ENCODE peak calls at places on chromosomes 1 and 21, in six cellular contexts. J, W, S, V, I and C are unnamed samples.

GRCh38 chr21:45496151-45496967 is 45.9 kb downstream of the SLC19A1 start:
- DNase-seq in J (no peak), W (no peak), S (no peak), V (no peak), I (no peak), C (no peak)

GRCh38 chr1:67747667-67748066 is 62.7 kb downstream of the GADD45A start:
- DNase-seq in J (no peak), W (no peak), S (peak; percentile 45), V (peak; percentile 73), I (no peak), C (no peak)

GRCh38 chr1:82778612-82779011 is 977.9 kb downstream of the ADGRL2 start:
- DNase-seq in J (peak; percentile 43), W (peak; percentile 1), S (peak; percentile 1), V (no peak), I (no peak), C (no peak)

GRCh38 chr1:58249371-58249728 is 297.2 kb downstream of the OMA1 start:
- DNase-seq in J (no peak), W (no peak), S (no peak), V (no peak), I (no peak), C (no peak)

GRCh38 chr1:172255223-172255560 is 165.3 kb upstream of the C1orf105 start:
- DNase-seq in J (no peak), W (no peak), S (no peak), V (no peak), I (no peak), C (no peak)

GRCh38 chr1:155178441-155179106 is 4.9 kb downstream of the TRIM46 start:
- DNase-seq in J (no peak), W (no peak), S (no peak), V (no peak), I (no peak), C (peak; percentile 5)

GRCh38 chr1:211145944-211146343 is 12.0 kb upstream of the KCNH1 start:
- DNase-seq in J (peak; percentile 78), W (peak; percentile 85), S (no peak), V (no peak), I (no peak), C (no peak)

GRCh38 chr1:168518201-168518689 is 25.6 kb downstream of the XCL2 start:
- DNase-seq in J (no peak), W (no peak), S (no peak), V (no peak), I (no peak), C (no peak)

GRCh38 chr1:151975311-151976014 is 18.2 kb downstream of the S100A10 start:
- DNase-seq in J (no peak), W (no peak), S (no peak), V (no peak), I (no peak), C (no peak)

GRCh38 chr1:188817814-188818213 is 1659.8 kb downstream of the BRINP3 start:
- DNase-seq in J (no peak), W (no peak), S (no peak), V (no peak), I (no peak), C (no peak)

GRCh38 chr1:96843196-96843595 is 121.6 kb downstream of the PTBP2 start:
- DNase-seq in J (no peak), W (no peak), S (peak; percentile 22), V (peak; percentile 54), I (no peak), C (no peak)

GRCh38 chr1:23427550-23427949 is 3.0 kb upstream of the TCEA3 start:
- DNase-seq in J (no peak), W (no peak), S (no peak), V (no peak), I (no peak), C (no peak)

GRCh38 chr1:53125623-53126360 is 16.6 kb downstream of the SLC1A7 start:
- DNase-seq in J (no peak), W (no peak), S (no peak), V (peak; percentile 72), I (no peak), C (no peak)

GRCh38 chr1:61323681-61324328 is 241.4 kb downstream of the NFIA start:
- DNase-seq in J (peak; percentile 86), W (no peak), S (no peak), V (no peak), I (no peak), C (no peak)

GRCh38 chr1:28190337-28190979 is 14.0 kb upstream of the PTAFR start:
- DNase-seq in J (peak; percentile 42), W (no peak), S (no peak), V (no peak), I (no peak), C (no peak)

GRCh38 chr1:64676386-64676785 is 68.5 kb upstream of the RAVER2 start:
- DNase-seq in J (no peak), W (no peak), S (no peak), V (no peak), I (no peak), C (no peak)

GRCh38 chr1:999797-1000356 is at the start of gene HES4:
- DNase-seq in J (peak; percentile 93), W (peak; percentile 90), S (peak; percentile 88), V (peak; percentile 82), I (no peak), C (peak; percentile 60)

GRCh38 chr1:84253891-84254290 is 47.6 kb upstream of the SAMD13 start:
- DNase-seq in J (peak; percentile 90), W (peak; percentile 43), S (peak; percentile 94), V (peak; percentile 82), I (peak; percentile 99), C (no peak)

GRCh38 chr1:6248798-6249731 is 5.1 kb downstream of the HES3 start:
- DNase-seq in J (no peak), W (peak; percentile 51), S (no peak), V (no peak), I (no peak), C (no peak)

GRCh38 chr1:6795661-6796060 is 10.4 kb downstream of the CAMTA1 start:
- DNase-seq in J (no peak), W (no peak), S (peak; percentile 78), V (peak; percentile 98), I (no peak), C (no peak)

GRCh38 chr1:22665752-22666151 is 12.7 kb downstream of the C1QB start:
- DNase-seq in J (peak; percentile 50), W (peak; percentile 72), S (peak; percentile 20), V (peak; percentile 20), I (no peak), C (no peak)

GRCh38 chr1:43524804-43525203 is 5.9 kb upstream of the PTPRF start:
- DNase-seq in J (no peak), W (peak; percentile 79), S (no peak), V (no peak), I (no peak), C (no peak)

GRCh38 chr1:64801851-64802523 is 57.1 kb downstream of the RAVER2 start:
- DNase-seq in J (no peak), W (no peak), S (no peak), V (no peak), I (no peak), C (no peak)

GRCh38 chr1:245301162-245301580 is 146.4 kb downstream of the KIF26B start:
- DNase-seq in J (no peak), W (no peak), S (no peak), V (peak; percentile 92), I (no peak), C (no peak)

GRCh38 chr1:27349784-27350672 is 8.2 kb downstream of the SYTL1 start:
- DNase-seq in J (peak; percentile 54), W (peak; percentile 68), S (peak; percentile 59), V (peak; percentile 57), I (no peak), C (no peak)

GRCh38 chr1:109530457-109531204 is 9.0 kb upstream of the GPR61 start:
- DNase-seq in J (no peak), W (no peak), S (no peak), V (no peak), I (no peak), C (no peak)

GRCh38 chr1:221439008-221439733 is 302.7 kb downstream of the DUSP10 start:
- DNase-seq in J (peak; percentile 97), W (no peak), S (peak; percentile 78), V (peak; percentile 59), I (peak; percentile 82), C (no peak)

GRCh38 chr1:201499795-201500669 is 6.9 kb downstream of the CSRP1 start:
- DNase-seq in J (no peak), W (no peak), S (no peak), V (peak; percentile 24), I (no peak), C (no peak)

GRCh38 chr1:54312874-54313316 is 93.3 kb downstream of the SSBP3 start:
- DNase-seq in J (peak; percentile 34), W (no peak), S (peak; percentile 72), V (peak; percentile 83), I (no peak), C (no peak)

GRCh38 chr1:41806472-41807155 is 112.1 kb downstream of the HIVEP3 start:
- DNase-seq in J (no peak), W (no peak), S (no peak), V (no peak), I (no peak), C (no peak)

GRCh38 chr1:161335796-161336195 is 21.6 kb downstream of the SDHC start:
- DNase-seq in J (no peak), W (no peak), S (peak; percentile 3), V (peak; percentile 25), I (no peak), C (no peak)

DNA sequence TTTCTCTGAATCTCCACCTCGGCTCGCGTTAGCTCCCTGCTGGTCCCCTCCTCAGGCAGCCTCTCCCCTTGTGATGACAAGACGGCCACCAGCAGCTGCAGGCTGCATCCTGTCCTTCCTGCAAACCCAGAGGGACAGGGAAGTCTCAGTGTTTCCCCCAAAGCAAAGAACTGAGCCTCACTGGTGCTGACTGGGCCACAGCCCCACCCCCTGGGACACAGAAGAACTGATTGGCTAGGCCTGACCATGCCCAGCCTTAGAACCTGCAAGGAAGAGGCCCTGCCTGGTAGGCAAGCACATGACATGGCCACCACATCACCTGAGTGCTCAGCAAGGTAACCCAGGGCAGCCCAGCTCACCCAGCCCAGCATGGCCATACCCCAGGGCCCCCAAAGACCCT is 34.6 kb downstream of the TMEM51 start:
- DNase-seq in J (no peak), W (peak; percentile 67), S (no peak), V (no peak), I (no peak), C (no peak)
- TF ChIP-seq CTCF in J (no peak), W (no peak), S (no peak), V (no peak), I (no peak), C (no peak)

GRCh38 chr1:45686081-45687013 is at the start of gene GPBP1L1:
- DNase-seq in J (peak; percentile 98), W (peak; percentile 98), S (peak; percentile 97), V (peak; percentile 97), I (peak; percentile 91), C (peak; percentile 98)
- TF ChIP-seq CTCF in J (peak; percentile 1), W (no peak), S (no peak), V (no peak), I (no peak), C (no peak)

GRCh38 chr1:218361298-218362065 is 16.3 kb downstream of the TGFB2 start:
- DNase-seq in J (peak; percentile 45), W (no peak), S (peak; percentile 74), V (peak; percentile 73), I (no peak), C (no peak)
- TF ChIP-seq CTCF in J (peak; percentile 33), W (no peak), S (peak; percentile 75), V (peak; percentile 70), I (peak; percentile 86), C (no peak)

DNA sequence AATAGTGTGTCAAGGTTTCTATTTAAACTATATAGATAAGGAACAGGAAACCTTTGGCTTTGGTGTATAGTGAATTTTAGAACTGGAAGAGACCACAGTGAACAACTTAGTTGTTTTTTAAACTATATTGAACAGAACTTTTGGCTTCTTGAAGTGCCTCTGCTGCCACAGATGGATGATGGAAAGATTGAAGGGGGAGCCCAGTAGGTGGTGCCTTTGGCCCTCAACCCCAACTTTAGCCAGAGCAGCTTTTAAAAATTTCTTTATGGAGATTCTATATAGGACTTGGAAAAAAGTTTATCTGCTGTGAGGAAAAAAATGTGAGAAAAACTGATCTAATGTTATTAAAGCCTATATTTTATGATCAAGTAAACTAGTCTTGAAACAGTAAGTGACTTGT is 50.2 kb downstream of the SWT1 start:
- DNase-seq in J (no peak), W (no peak), S (no peak), V (no peak), I (no peak), C (no peak)
- TF ChIP-seq CTCF in J (no peak), W (no peak), S (no peak), V (no peak), I (no peak), C (no peak)